ENCODE peak calls at places on chromosomes 2 and 18, in seven cellular contexts. R is D341Med; Q is right cardiac atrium; W is cardiac fibroblast; Z is amniotic stem cell; O is activated CD8-positive, alpha-beta memory T cell treated with anti-CD3 and anti-CD28 coated beads, Interleukin-2, amount 50 U/mL, for 48 hours; L is H4. M is an unnamed sample.

GRCh38 chr2:159758239-159758638 is 39.8 kb downstream of the CD302 start:
- DNase-seq in O (no peak), R (no peak), Z (no peak), Q (no peak), W (no peak), L (no peak), M (no peak)

GRCh38 chr2:103945083-103945482 is 908.8 kb upstream of the POU3F3 start:
- DNase-seq in O (no peak), W (no peak), R (no peak), Q (no peak), Z (no peak), L (no peak), M (no peak)

GRCh38 chr2:179751184-179751809 is 110.1 kb downstream of the ZNF385B start:
- DNase-seq in W (peak), L (peak), Z (no peak), Q (no peak), O (no peak), R (peak), M (peak)

GRCh38 chr2:71502941-71503738 is 49.8 kb downstream of the DYSF start:
- DNase-seq in O (no peak), R (no peak), Q (no peak), L (no peak), Z (no peak), W (no peak), M (no peak)

GRCh38 chr18:70073442-70073841 is 125.8 kb upstream of the CD226 start:
- DNase-seq in Q (no peak), R (no peak), Z (no peak), W (no peak), O (no peak), L (no peak), M (no peak)

GRCh38 chr2:233354500-233354924 is 218 bp downstream of the DGKD start:
- DNase-seq in R (no peak), W (no peak), O (no peak), L (no peak), Q (no peak), Z (no peak), M (no peak)

GRCh38 chr2:42046819-42047487 is 868 bp upstream of the PKDCC start:
- DNase-seq in W (peak), R (peak), O (no peak), L (no peak), Z (no peak), Q (peak), M (peak)

GRCh38 chr2:159095813-159096212 is 127.4 kb downstream of the TANC1 start:
- DNase-seq in O (no peak), Q (no peak), L (no peak), R (no peak), Z (no peak), W (no peak), M (no peak)

GRCh38 chr2:161208527-161209139 is 48.4 kb downstream of the TANK start:
- DNase-seq in R (no peak), O (no peak), W (peak), L (peak), Q (no peak), Z (peak), M (peak)

GRCh38 chr2:128346291-128346690 is 27.6 kb upstream of the HS6ST1 start:
- DNase-seq in W (no peak), Z (no peak), Q (no peak), R (no peak), O (no peak), L (no peak), M (no peak)

GRCh38 chr2:227301523-227301922 is 23.5 kb upstream of the MFF start:
- DNase-seq in R (no peak), W (no peak), O (no peak), Q (no peak), L (no peak), Z (no peak), M (no peak)

GRCh38 chr2:9752441-9753275 is 90.6 kb upstream of the TAF1B start:
- DNase-seq in Q (no peak), O (peak), R (no peak), W (peak), L (peak), Z (no peak), M (peak)

GRCh38 chr2:215535125-215535668 is 99.3 kb upstream of the FN1 start:
- DNase-seq in O (no peak), Q (no peak), W (no peak), R (no peak), Z (no peak), L (no peak), M (no peak)

GRCh38 chr2:28318462-28319117 is 74.1 kb upstream of the FOSL2 start:
- DNase-seq in Q (no peak), O (no peak), R (no peak), L (no peak), W (no peak), Z (no peak), M (no peak)

GRCh38 chr18:72720116-72720515 is 147.7 kb downstream of the NETO1 start:
- DNase-seq in R (no peak), L (no peak), Z (no peak), O (no peak), Q (no peak), W (no peak), M (no peak)

GRCh38 chr18:48719988-48720654 is 181.3 kb downstream of the CTIF start:
- DNase-seq in Q (no peak), Z (no peak), R (no peak), L (no peak), W (no peak), O (no peak), M (no peak)

GRCh38 chr2:86625096-86625495 is 1.4 kb upstream of the RNF103 start:
- DNase-seq in O (no peak), R (no peak), L (no peak), W (no peak), Z (no peak), Q (no peak), M (no peak)